ENCODE peak calls at places on chromosome 15, in four cellular contexts. J is CD8-positive, alpha-beta memory T cell; D is A549; T is cardiac muscle cell. C is an unnamed sample.

GRCh38 chr15:84878504-84878903 is 6.0 kb upstream of the SLC28A1 start:
- DNase-seq in J (peak; percentile 33), D (peak; percentile 73), T (peak; percentile 66), C (no peak)

GRCh38 chr15:73826711-73827243 is 46.6 kb upstream of the TBC1D21 start:
- DNase-seq in J (no peak), D (no peak), T (no peak), C (peak; percentile 18)

GRCh38 chr15:38474155-38474757 is 20.3 kb downstream of the FAM98B start:
- DNase-seq in J (peak; percentile 64), D (peak; percentile 61), T (peak; percentile 73), C (peak; percentile 41)

GRCh38 chr15:69749797-69750196 is 297.2 kb downstream of the RPLP1 start:
- DNase-seq in J (no peak), D (peak; percentile 20), T (no peak), C (no peak)

GRCh38 chr15:35308802-35309201 is 223.7 kb upstream of the NANOGP8 start:
- DNase-seq in J (no peak), D (peak; percentile 53), T (peak; percentile 46), C (no peak)

GRCh38 chr15:74977599-74977998 is 17.8 kb upstream of the SCAMP5 start:
- DNase-seq in J (no peak), D (no peak), T (no peak), C (no peak)

GRCh38 chr15:62752687-62753517 is 289.6 kb upstream of the TPM1 start:
- DNase-seq in J (no peak), D (no peak), T (no peak), C (no peak)

GRCh38 chr15:58257776-58258325 is 119.7 kb downstream of the AQP9 start:
- DNase-seq in J (no peak), D (no peak), T (no peak), C (no peak)

GRCh38 chr15:72515591-72516389 is 41.7 kb downstream of the ARIH1 start:
- DNase-seq in J (no peak), D (no peak), T (no peak), C (no peak)

GRCh38 chr15:95085056-95085455 is 853.7 kb downstream of the MCTP2 start:
- DNase-seq in J (no peak), D (no peak), T (peak; percentile 15), C (no peak)

GRCh38 chr15:39430389-39430788 is 150.5 kb upstream of the THBS1 start:
- DNase-seq in J (no peak), D (no peak), T (no peak), C (no peak)

GRCh38 chr15:93072440-93073394 is 16.3 kb downstream of the RGMA start:
- DNase-seq in J (no peak), D (peak; percentile 53), T (peak; percentile 95), C (no peak)

GRCh38 chr15:78448441-78449219 is 10.6 kb downstream of the IREB2 start:
- DNase-seq in J (no peak), D (no peak), T (no peak), C (no peak)

GRCh38 chr15:63931556-63931955 is 97.8 kb upstream of the HERC1 start:
- DNase-seq in J (no peak), D (no peak), T (no peak), C (no peak)

GRCh38 chr15:44289352-44289790 is 852 bp downstream of the GOLM2 start:
- DNase-seq in J (no peak), D (no peak), T (no peak), C (no peak)

GRCh38 chr15:92910451-92910850 is 10.3 kb downstream of the CHD2 start:
- DNase-seq in J (no peak), D (no peak), T (no peak), C (no peak)

GRCh38 chr15:101429191-101429590 is 60.3 kb downstream of the PCSK6 start:
- DNase-seq in J (no peak), D (no peak), T (no peak), C (no peak)

GRCh38 chr15:62088361-62088693 is 21.6 kb downstream of the C2CD4A start:
- DNase-seq in J (no peak), D (no peak), T (no peak), C (no peak)

GRCh38 chr15:70149667-70150404 is 52.1 kb upstream of the TLE3 start:
- DNase-seq in J (no peak), D (peak; percentile 63), T (no peak), C (no peak)

GRCh38 chr15:92831459-92832229 is 68.5 kb upstream of the CHD2 start:
- DNase-seq in J (peak; percentile 88), D (peak; percentile 95), T (peak; percentile 97), C (peak; percentile 87)

GRCh38 chr15:60945196-60945595 is 283.9 kb downstream of the RORA start:
- DNase-seq in J (no peak), D (no peak), T (no peak), C (no peak)

GRCh38 chr15:66815322-66815721 is 113.3 kb downstream of the SMAD6 start:
- DNase-seq in J (no peak), D (no peak), T (no peak), C (peak; percentile 44)

GRCh38 chr15:73022156-73022555 is 30.1 kb upstream of the NEO1 start:
- DNase-seq in J (no peak), D (no peak), T (no peak), C (no peak)

GRCh38 chr15:37636736-37637135 is 297.7 kb upstream of the TMCO5A start:
- DNase-seq in J (no peak), D (no peak), T (no peak), C (no peak)

GRCh38 chr15:39685999-39686613 is 96.5 kb downstream of the FSIP1 start:
- DNase-seq in J (peak; percentile 25), D (peak; percentile 56), T (peak; percentile 71), C (no peak)

GRCh38 chr15:40103124-40103858 is 5.4 kb downstream of the BMF start:
- DNase-seq in J (no peak), D (no peak), T (peak; percentile 73), C (no peak)

GRCh38 chr15:92393287-92393993 is at the start of gene ST8SIA2:
- DNase-seq in J (no peak), D (peak; percentile 33), T (peak; percentile 85), C (no peak)

GRCh38 chr15:33148129-33148850 is 46.2 kb downstream of the FMN1 start:
- DNase-seq in J (peak; percentile 21), D (no peak), T (no peak), C (no peak)

GRCh38 chr15:38144921-38145320 is 107.7 kb upstream of the SPRED1 start:
- DNase-seq in J (no peak), D (no peak), T (no peak), C (no peak)

GRCh38 chr15:34233614-34234013 is 8.8 kb downstream of the EMC4 start:
- DNase-seq in J (no peak), D (no peak), T (no peak), C (no peak)

GRCh38 chr15:92683511-92683834 is 27.9 kb upstream of the FAM174B start:
- DNase-seq in J (no peak), D (peak; percentile 68), T (peak; percentile 55), C (no peak)

GRCh38 chr15:94421711-94422110 is 190.3 kb downstream of the MCTP2 start:
- DNase-seq in J (no peak), D (no peak), T (no peak), C (no peak)

GRCh38 chr15:39556461-39556860 is 24.4 kb upstream of the THBS1 start:
- DNase-seq in J (no peak), D (no peak), T (no peak), C (no peak)

GRCh38 chr15:54099010-54099409 is 120.8 kb downstream of the UNC13C start:
- DNase-seq in J (no peak), D (no peak), T (peak; percentile 43), C (no peak)

GRCh38 chr15:70199601-70200000 is 101.9 kb upstream of the TLE3 start:
- DNase-seq in J (no peak), D (no peak), T (no peak), C (no peak)

GRCh38 chr15:101451192-101451799 is 38.2 kb downstream of the PCSK6 start:
- DNase-seq in J (no peak), D (no peak), T (peak; percentile 10), C (no peak)

DNA sequence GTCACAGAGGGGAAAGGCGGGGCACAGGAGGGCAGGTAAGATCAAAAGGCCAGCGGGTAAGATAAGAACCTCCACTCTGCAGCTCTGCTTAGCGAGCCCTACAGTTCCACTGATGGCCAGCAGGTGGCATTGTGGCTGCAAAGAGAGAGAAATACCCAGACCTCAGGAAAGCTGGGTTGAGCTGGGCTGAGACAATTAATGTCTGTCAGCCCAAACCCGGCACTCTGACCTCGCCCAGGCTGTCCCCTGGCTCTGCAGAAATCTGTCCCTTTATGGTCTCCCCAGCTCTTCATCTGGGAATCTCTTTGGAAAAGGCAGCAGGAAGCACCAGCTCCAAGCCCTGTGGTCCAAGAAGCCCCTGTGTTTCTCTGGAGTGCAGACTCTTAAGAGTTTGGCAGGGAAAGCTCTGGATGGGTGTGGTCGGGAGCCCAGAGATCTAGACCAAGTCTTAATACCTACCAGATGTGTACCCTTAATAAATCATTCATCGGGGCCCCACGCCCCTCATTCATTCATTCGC is 8.3 kb downstream of the MFGE8 start:
- DNase-seq in J (peak; percentile 96), D (peak; percentile 82), T (peak; percentile 84), C (no peak)
- H3K27ac ChIP-seq in J (peak overlapping the region; percentile 21), D (peak overlapping the region; percentile 49), T (peak overlapping the region; percentile 2), C (no peak overlapping the region)

GRCh38 chr15:31344266-31344665 is 17.6 kb downstream of the KLF13 start:
- DNase-seq in J (no peak), D (no peak), T (no peak), C (no peak)
- H3K27ac ChIP-seq in J (no peak overlapping the region), D (no peak overlapping the region), T (no peak overlapping the region), C (no peak overlapping the region)

GRCh38 chr15:52230073-52230472 is 38.9 kb upstream of the GNB5 start:
- DNase-seq in J (no peak), D (no peak), T (no peak), C (no peak)

GRCh38 chr15:52234596-52235541 is 43.7 kb upstream of the GNB5 start:
- DNase-seq in J (peak; percentile 35), D (no peak), T (no peak), C (no peak)

GRCh38 chr15:52236015-52236414 is 44.8 kb upstream of the GNB5 start:
- DNase-seq in J (no peak), D (no peak), T (no peak), C (no peak)

GRCh38 chr15:52232327-52232726 is 41.1 kb upstream of the GNB5 start:
- DNase-seq in J (no peak), D (no peak), T (no peak), C (no peak)

GRCh38 chr15:52233405-52233804 is 42.2 kb upstream of the GNB5 start:
- DNase-seq in J (no peak), D (no peak), T (no peak), C (no peak)
- H3K27ac ChIP-seq in J (no peak overlapping the region), D (no peak overlapping the region), T (no peak overlapping the region), C (no peak overlapping the region)

DNA sequence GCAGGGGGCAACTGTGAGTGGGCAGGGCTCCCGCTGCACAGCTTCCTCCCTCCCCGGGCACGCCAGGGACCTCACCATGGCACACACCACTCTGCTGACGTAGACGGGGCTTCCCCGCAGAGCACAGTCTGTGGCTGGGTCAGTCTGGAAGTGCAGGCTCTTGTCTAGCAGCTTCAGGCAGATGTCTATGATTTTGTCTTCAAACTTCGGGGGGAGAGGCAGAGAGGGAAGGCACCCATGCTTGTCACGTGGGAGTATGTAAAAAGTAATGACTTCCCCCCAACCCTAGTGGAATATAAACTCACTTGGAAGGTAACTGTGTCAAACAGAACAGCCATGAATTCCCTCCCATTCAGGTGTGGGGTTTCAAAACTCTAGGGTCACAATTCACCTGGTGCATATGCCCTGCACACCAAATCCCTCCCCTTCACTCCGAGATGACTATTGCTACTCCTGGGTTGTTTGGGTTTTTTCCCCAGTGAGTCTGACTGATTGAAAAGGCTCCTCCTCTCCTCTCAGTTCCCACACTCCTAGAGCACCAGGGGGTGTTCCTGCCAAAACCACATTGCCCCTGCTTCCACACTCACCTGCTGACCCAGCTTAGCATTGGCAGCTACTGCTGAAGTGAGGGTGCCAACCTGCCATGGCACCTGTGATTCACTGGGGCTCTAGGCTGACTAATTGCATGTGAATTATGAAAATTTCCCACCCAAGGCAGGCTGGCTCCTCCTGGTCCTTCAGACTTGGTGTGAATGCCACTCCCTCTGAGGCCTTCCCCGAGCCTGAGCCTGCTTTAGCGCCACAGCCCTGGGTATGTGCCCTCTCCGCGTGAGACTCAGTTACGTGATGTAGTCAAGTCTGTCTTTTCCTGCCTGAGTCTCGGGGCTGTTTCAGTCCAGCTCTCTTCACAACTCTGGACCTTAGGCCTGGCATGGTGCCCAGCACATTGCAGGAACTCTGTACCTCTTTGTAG is 13.0 kb downstream of the TGM5 start:
- DNase-seq in J (no peak), D (no peak), T (no peak), C (peak; percentile 96)
- H3K27ac ChIP-seq in J (no peak overlapping the region), D (no peak overlapping the region), T (no peak overlapping the region), C (peak overlapping the region; percentile 38)

C was measured in epithelial cell of prostate.